ENCODE peak calls at places on chromosome X, in nine cellular contexts. K, M, X, D, Z, W, P, Y and H are unnamed samples.

GRCh38 chrX:29662759-29663503 is 552.4 kb upstream of the MAGEB2 start:
- DNase-seq in K (peak), M (no peak), X (no peak), D (peak), Z (peak), W (peak), P (peak), Y (no peak), H (no peak)

GRCh38 chrX:37350034-37350365 is 836 bp downstream of the PRRG1 start:
- DNase-seq in K (peak), M (no peak), X (no peak), D (peak), Z (no peak), W (peak), P (peak), Y (no peak), H (no peak)

GRCh38 chrX:48540015-48540350 is 469 bp downstream of the TBC1D25 start:
- DNase-seq in K (peak), M (no peak), X (no peak), D (peak), Z (no peak), W (peak), P (peak), Y (no peak), H (no peak)

GRCh38 chrX:19515615-19516105 is 352 bp upstream of the MAP3K15 start:
- DNase-seq in K (no peak), M (no peak), X (no peak), D (no peak), Z (no peak), W (no peak), P (no peak), Y (no peak), H (no peak)

GRCh38 chrX:134374294-134374693 is 85.7 kb upstream of the HPRT1 start:
- DNase-seq in K (peak), M (no peak), X (no peak), D (peak), Z (no peak), W (peak), P (peak), Y (no peak), H (no peak)

GRCh38 chrX:15336023-15336413 is 695 bp upstream of the PIGA start:
- DNase-seq in K (peak), M (no peak), X (no peak), D (peak), Z (no peak), W (peak), P (peak), Y (no peak), H (no peak)

GRCh38 chrX:10549280-10549679 is 71.1 kb downstream of the MID1 start:
- DNase-seq in K (peak), M (no peak), X (no peak), D (peak), Z (no peak), W (no peak), P (peak), Y (no peak), H (no peak)

GRCh38 chrX:30060718-30061117 is 154.6 kb upstream of the MAGEB2 start:
- DNase-seq in K (peak), M (no peak), X (no peak), D (peak), Z (no peak), W (peak), P (peak), Y (no peak), H (no peak)

DNA sequence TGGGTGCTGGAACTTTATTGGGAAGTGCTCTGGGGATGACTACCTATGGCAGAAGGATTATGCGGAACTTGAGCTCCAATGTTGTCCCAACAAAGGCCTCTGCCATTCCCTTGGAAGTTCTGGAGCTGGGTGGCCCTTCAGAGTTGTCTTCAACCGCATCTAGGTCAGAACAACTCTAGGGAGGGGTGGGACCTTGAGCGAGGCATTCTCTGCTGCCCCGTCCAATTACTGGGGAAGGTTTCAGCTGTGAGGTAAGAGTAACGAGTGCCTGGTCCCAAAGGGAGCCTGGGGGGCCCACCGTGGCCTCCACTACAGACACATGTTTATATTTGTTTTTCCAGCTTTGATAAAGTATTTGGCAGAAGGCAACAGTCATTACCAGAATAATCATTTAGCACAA is 79.4 kb downstream of the MAOA start:
- DNase-seq in K (no peak), M (no peak), X (no peak), D (no peak), Z (no peak), W (no peak), P (no peak), Y (no peak), H (no peak)
- H3K4me3 ChIP-seq in K (no peak), M (no peak), X (no peak), D (no peak), Z (no peak), W (no peak), P (no peak), Y (no peak), H (no peak)

DNA sequence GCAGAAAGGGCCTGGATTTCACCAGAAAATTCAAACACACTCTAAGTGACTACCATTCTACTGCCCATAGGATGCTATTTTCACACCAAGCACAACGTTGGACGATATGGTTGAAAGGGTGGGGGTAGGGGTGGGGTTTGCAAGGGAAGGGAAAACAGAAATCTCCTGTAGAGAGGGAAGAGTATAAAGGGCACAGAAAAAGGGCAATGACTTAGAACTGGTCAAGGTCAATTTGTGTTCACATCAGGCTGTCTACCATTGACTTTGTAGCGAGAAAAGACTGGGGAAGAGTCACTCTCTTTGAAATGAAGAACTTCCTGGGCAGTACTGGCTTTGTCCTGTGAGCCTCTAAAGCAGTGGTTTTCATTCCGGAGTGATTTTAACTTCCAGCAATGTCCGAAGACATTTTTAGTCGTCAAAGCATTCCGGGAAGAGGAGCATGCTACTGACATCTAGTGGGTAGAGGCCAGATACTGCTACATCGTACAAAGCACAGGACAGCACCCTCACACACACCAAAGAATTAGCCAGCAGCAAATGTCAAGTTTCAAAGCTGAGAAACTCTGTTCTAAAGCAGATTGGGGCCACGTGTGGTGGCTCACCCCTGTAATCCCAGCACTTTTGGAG is 48.4 kb upstream of the SLC7A3 start:
- DNase-seq in K (peak), M (no peak), X (no peak), D (peak), Z (no peak), W (peak), P (peak), Y (no peak), H (no peak)
- TF ChIP-seq CTCF in K (peak), M (no peak), X (no peak), D (peak), Z (peak), W (peak), P (peak), Y (peak), H (peak)

GRCh38 chrX:147693511-147693910 is 218.2 kb upstream of the FMR1 start:
- DNase-seq in K (no peak), M (no peak), X (no peak), D (no peak), Z (no peak), W (no peak), P (no peak), Y (no peak), H (no peak)

GRCh38 chrX:147699061-147699460 is 212.7 kb upstream of the FMR1 start:
- DNase-seq in K (no peak), M (no peak), X (no peak), D (no peak), Z (no peak), W (no peak), P (no peak), Y (no peak), H (no peak)
- H3K4me3 ChIP-seq in K (no peak), M (no peak), X (no peak), D (no peak), Z (no peak), W (no peak), P (no peak), Y (no peak), H (no peak)

GRCh38 chrX:41010188-41010846 is 74.9 kb upstream of the USP9X start:
- DNase-seq in K (peak), M (peak), X (peak), D (peak), Z (no peak), W (peak), P (peak), Y (peak), H (peak)
- TF ChIP-seq CTCF in K (peak), M (no peak), X (no peak), D (no peak), Z (no peak), W (peak), P (peak), Y (no peak), H (no peak)

DNA sequence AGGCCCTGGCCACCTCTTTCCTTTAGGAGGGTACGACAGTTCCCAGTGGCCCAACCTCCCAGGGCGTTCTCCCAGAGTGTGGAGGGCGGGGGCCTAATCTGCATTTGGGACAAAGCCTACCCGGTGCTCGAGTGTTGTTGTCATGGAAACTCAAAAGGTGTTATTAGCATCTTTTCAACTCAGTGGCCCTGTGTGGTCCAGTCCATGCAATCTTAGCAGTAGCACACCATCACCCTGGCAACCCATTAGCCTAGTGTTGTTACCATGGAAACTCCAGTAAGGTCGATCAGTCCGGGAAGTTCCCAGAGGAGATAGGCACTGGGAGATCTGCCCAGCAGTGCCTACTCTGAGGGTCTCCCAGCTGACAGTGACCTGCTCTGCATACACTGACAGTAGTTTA is 20.2 kb downstream of the APLN start:
- DNase-seq in K (no peak), M (no peak), X (no peak), D (no peak), Z (no peak), W (no peak), P (no peak), Y (no peak), H (no peak)
- H3K4me3 ChIP-seq in K (no peak), M (no peak), X (no peak), D (no peak), Z (no peak), W (no peak), P (no peak), Y (no peak), H (no peak)